ENCODE peak calls at places on chromosomes 12 and 14, in five cellular contexts. T is fibroblast of mammary gland, V is GM10248, D is neural progenitor cell, W is AG10803. K is an unnamed sample.

GRCh38 chr12:56087220-56087619 is 7.3 kb downstream of the ERBB3 start:
- DNase-seq in T (peak), V (no peak), D (no peak), W (peak), K (peak)

GRCh38 chr12:61780435-61780834 is 479.8 kb upstream of the USP15 start:
- DNase-seq in T (no peak), V (no peak), D (no peak), W (no peak), K (no peak)

GRCh38 chr12:111598637-111599458 is at the start of gene ATXN2:
- DNase-seq in T (no peak), V (peak), D (peak), W (peak), K (peak)

GRCh38 chr14:23114669-23115491 is 4.2 kb downstream of the CEBPE start:
- DNase-seq in T (peak), V (no peak), D (no peak), W (peak), K (no peak)

GRCh38 chr12:107530706-107531105 is 154.9 kb upstream of the PWP1 start:
- DNase-seq in T (peak), V (no peak), D (no peak), W (peak), K (no peak)

GRCh38 chr12:95204141-95204866 is 13.0 kb downstream of the FGD6 start:
- DNase-seq in T (peak), V (no peak), D (peak), W (peak), K (no peak)

GRCh38 chr12:30201301-30202160 is 417.8 kb upstream of the TMTC1 start:
- DNase-seq in T (no peak), V (no peak), D (no peak), W (no peak), K (no peak)

GRCh38 chr14:104349950-104350349 is 211.6 kb downstream of the KIF26A start:
- DNase-seq in T (no peak), V (no peak), D (no peak), W (no peak), K (no peak)

GRCh38 chr14:50333010-50333409 is 20.9 kb downstream of the DMAC2L start:
- DNase-seq in T (peak), V (no peak), D (no peak), W (peak), K (no peak)

GRCh38 chr12:95624544-95624943 is 73.3 kb upstream of the USP44 start:
- DNase-seq in T (no peak), V (no peak), D (peak), W (peak), K (no peak)

GRCh38 chr12:62757048-62757447 is 177.9 kb downstream of the PPM1H start:
- DNase-seq in T (no peak), V (no peak), D (no peak), W (no peak), K (no peak)

GRCh38 chr12:124294686-124295315 is at the start of gene RFLNA:
- DNase-seq in T (no peak), V (no peak), D (peak), W (no peak), K (no peak)

GRCh38 chr14:38950676-38951075 is 152.4 kb downstream of the SEC23A start:
- DNase-seq in T (peak), V (no peak), D (no peak), W (no peak), K (no peak)

GRCh38 chr14:51342226-51342625 is 102.2 kb downstream of the TMX1 start:
- DNase-seq in T (no peak), V (no peak), D (no peak), W (no peak), K (no peak)

GRCh38 chr14:31167032-31167431 is 40.6 kb downstream of the HECTD1 start:
- DNase-seq in T (no peak), V (no peak), D (no peak), W (no peak), K (no peak)

GRCh38 chr12:7989827-7990491 is 42.6 kb upstream of the FOXJ2 start:
- DNase-seq in T (no peak), V (peak), D (no peak), W (no peak), K (peak)

GRCh38 chr12:53502983-53503728 is 2.1 kb downstream of the TARBP2 start:
- DNase-seq in T (no peak), V (no peak), D (no peak), W (no peak), K (no peak)

GRCh38 chr12:18998343-18999270 is 130.9 kb upstream of the PLEKHA5 start:
- DNase-seq in T (peak), V (no peak), D (no peak), W (peak), K (no peak)

GRCh38 chr14:55366271-55366670 is 45.4 kb downstream of the ATG14 start:
- DNase-seq in T (peak), V (no peak), D (no peak), W (peak), K (no peak)

GRCh38 chr12:77681726-77682125 is 149.0 kb upstream of the NAV3 start:
- DNase-seq in T (no peak), V (no peak), D (no peak), W (no peak), K (no peak)

GRCh38 chr12:57124259-57124877 is 3.9 kb upstream of the LRP1 start:
- DNase-seq in T (peak), V (peak), D (peak), W (peak), K (peak)

GRCh38 chr14:54577494-54577893 is 10.6 kb downstream of the SAMD4A start:
- DNase-seq in T (no peak), V (no peak), D (no peak), W (no peak), K (no peak)

GRCh38 chr14:34137001-34137400 is 186.1 kb upstream of the EGLN3 start:
- DNase-seq in T (no peak), V (no peak), D (no peak), W (no peak), K (no peak)

GRCh38 chr12:90940872-90941499 is 14.0 kb downstream of the CCER1 start:
- DNase-seq in T (peak), V (peak), D (peak), W (peak), K (peak)

DNA sequence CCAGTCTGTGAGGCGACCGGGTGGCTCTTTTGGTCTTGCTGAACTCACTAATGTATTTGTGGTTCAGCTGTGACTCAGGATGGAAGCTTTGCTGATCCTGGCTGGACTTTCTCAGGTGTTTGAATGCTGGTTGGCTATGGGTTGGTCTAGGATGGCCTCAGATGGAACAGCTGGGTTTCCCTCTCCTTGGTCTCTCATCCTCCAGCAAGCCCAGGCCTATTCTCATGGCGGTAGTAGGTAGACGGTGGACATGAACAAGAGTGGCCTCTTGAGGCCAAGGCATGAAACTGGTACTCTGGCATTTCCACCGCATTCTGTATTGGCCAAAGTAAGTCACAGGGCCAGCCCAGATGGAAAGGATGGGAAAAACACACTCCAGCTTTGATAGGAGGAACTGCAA is 11.8 kb upstream of the POLR3B start:
- DNase-seq in T (peak), V (no peak), D (peak), W (peak), K (no peak)
- TF ChIP-seq CTCF in T (peak), V (no peak), D (peak), W (peak), K (no peak)

DNA sequence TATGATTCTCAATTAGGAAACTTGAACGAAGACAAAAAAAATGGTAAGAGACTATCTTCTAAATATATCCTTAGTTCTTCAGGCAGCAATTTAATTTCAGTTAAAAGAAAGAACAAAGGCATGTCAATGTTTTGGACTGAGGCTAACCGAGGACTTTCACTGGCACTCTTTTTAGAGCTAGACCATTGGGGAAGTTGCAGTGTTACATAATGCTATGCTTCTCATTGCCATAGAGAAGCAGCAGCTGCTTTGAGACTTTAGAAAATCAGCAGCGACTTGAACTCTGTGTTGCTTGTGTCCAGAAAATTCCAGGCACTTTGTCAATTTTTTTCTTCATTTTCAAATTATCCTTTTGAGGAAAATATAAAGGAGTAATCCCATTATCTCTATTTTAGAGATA is 964.2 kb downstream of the NRXN3 start:
- DNase-seq in T (no peak), V (no peak), D (no peak), W (no peak), K (no peak)
- TF ChIP-seq CTCF in T (no peak), V (no peak), D (no peak), W (no peak), K (no peak)

GRCh38 chr12:106493531-106493930 is 89.3 kb upstream of the RFX4 start:
- DNase-seq in T (no peak), V (no peak), D (peak), W (no peak), K (no peak)

GRCh38 chr12:106492893-106493292 is 89.9 kb upstream of the RFX4 start:
- DNase-seq in T (no peak), V (no peak), D (no peak), W (no peak), K (no peak)

DNA sequence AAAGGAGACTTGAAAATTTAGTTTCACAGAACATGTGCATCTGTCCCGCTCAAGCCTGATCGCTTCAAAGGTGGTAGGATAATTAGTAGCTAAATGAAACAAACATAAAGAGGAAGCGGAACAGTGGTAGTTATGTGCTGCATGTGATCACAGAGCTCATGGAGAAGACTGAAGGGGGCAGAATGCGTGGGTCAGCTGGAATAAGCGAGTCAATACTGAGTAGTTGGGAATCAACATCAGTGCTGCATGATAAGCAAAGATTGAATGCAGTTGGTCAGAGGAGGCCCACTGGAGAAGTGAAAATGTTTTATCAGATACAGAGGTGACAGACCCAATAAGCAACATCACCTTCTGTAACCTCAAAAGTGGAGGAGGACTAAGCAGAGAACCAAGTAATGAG is 95.1 kb upstream of the RFX4 start:
- DNase-seq in T (no peak), V (no peak), D (no peak), W (no peak), K (no peak)
- TF ChIP-seq CTCF in T (no peak), V (no peak), D (no peak), W (no peak), K (no peak)

DNA sequence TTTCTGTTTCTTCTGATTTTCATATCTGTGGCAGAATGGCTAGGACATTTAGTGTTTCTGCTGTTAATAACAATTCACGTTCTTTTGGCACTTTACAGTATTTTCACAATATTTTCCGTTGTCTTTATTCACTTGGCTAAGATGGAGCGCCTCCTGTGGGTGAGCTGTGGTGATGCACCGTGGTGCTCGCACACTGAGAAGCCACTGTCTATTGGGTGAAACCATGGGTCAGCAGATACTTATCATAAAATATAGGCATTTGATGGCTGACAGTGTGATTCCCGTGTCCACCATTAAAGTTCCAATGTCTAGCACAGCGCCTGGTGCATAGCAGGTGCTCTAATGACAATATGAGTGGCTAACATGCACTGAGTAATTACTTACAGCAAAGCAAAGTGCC is 141.8 kb downstream of the VRK1 start:
- DNase-seq in T (no peak), V (peak), D (peak), W (no peak), K (no peak)
- TF ChIP-seq CTCF in T (peak), V (peak), D (peak), W (peak), K (peak)